ENCODE peak calls at places on chromosomes 2 and 18, in five cellular contexts. L is GM06990, T is foreskin fibroblast, D is MM.1S, G is transverse colon. H is an unnamed sample.
A peak's percentile ranks its signal among the peaks of the same experiment; 100 is the strongest.

GRCh38 chr18:47644896-47645295 is 285.6 kb downstream of the SMAD2 start:
- DNase-seq in D (no peak), L (no peak), T (no peak), G (no peak), H (no peak)

GRCh38 chr2:226777611-226778010 is 22.0 kb downstream of the IRS1 start:
- DNase-seq in L (no peak), G (no peak), D (no peak), T (no peak), H (no peak)

GRCh38 chr2:219210572-219211362 is 4.2 kb downstream of the ZFAND2B start:
- DNase-seq in L (no peak), G (no peak), T (no peak), D (no peak), H (no peak)

GRCh38 chr2:200454839-200455801 is 54.7 kb downstream of the KCTD18 start:
- DNase-seq in T (peak; percentile 53), D (peak; percentile 55), G (no peak), L (peak; percentile 42), H (no peak)

GRCh38 chr18:67463829-67464228 is 52.7 kb downstream of the DSEL start:
- DNase-seq in L (no peak), D (no peak), T (no peak), G (no peak), H (no peak)

GRCh38 chr2:191187105-191187829 is 36.5 kb upstream of the STAT4 start:
- DNase-seq in G (no peak), T (no peak), D (no peak), L (no peak), H (no peak)

GRCh38 chr2:127673304-127674069 is 1.8 kb downstream of the LIMS2 start:
- DNase-seq in L (no peak), D (no peak), G (no peak), T (no peak), H (peak; percentile 60)

GRCh38 chr2:39568561-39569006 is 97.1 kb upstream of the TMEM178A start:
- DNase-seq in T (peak; percentile 65), G (no peak), D (no peak), L (no peak), H (no peak)

GRCh38 chr2:69465513-69466456 is 28.6 kb upstream of the NFU1 start:
- DNase-seq in L (no peak), D (no peak), G (no peak), T (no peak), H (peak; percentile 67)

GRCh38 chr2:65364054-65364651 is 68.2 kb downstream of the SPRED2 start:
- DNase-seq in G (no peak), D (no peak), L (no peak), T (no peak), H (no peak)

GRCh38 chr2:190996338-190996946 is 17.5 kb downstream of the STAT1 start:
- DNase-seq in T (no peak), L (no peak), G (no peak), D (peak; percentile 54), H (no peak)

GRCh38 chr2:204177977-204178522 is 241.5 kb downstream of the ICOS start:
- DNase-seq in D (peak; percentile 45), T (no peak), G (peak; percentile 57), L (no peak), H (peak; percentile 61)

GRCh38 chr2:205375453-205375852 is 306.8 kb upstream of the NRP2 start:
- DNase-seq in D (no peak), T (no peak), G (no peak), L (no peak), H (no peak)

GRCh38 chr2:85259101-85259590 is 68.6 kb downstream of the TGOLN2 start:
- DNase-seq in T (no peak), G (no peak), L (no peak), D (no peak), H (no peak)

GRCh38 chr2:176817061-176817565 is 395.5 kb upstream of the HNRNPA3 start:
- DNase-seq in D (no peak), G (no peak), L (no peak), T (no peak), H (no peak)

GRCh38 chr2:141201161-141201560 is 929.7 kb downstream of the LRP1B start:
- DNase-seq in T (no peak), L (no peak), D (no peak), G (no peak), H (no peak)

GRCh38 chr2:44928660-44929471 is 12.6 kb upstream of the SIX3 start:
- DNase-seq in L (no peak), G (no peak), D (no peak), T (no peak), H (no peak)

GRCh38 chr2:44932079-44932478 is 9.4 kb upstream of the SIX3 start:
- DNase-seq in L (no peak), G (no peak), D (no peak), T (no peak), H (no peak)

GRCh38 chr2:44929680-44930273 is 11.7 kb upstream of the SIX3 start:
- DNase-seq in G (no peak), L (no peak), D (no peak), T (no peak), H (no peak)

GRCh38 chr2:44931177-44931795 is 10.2 kb upstream of the SIX3 start:
- DNase-seq in D (no peak), L (no peak), G (no peak), T (no peak), H (no peak)

DNA sequence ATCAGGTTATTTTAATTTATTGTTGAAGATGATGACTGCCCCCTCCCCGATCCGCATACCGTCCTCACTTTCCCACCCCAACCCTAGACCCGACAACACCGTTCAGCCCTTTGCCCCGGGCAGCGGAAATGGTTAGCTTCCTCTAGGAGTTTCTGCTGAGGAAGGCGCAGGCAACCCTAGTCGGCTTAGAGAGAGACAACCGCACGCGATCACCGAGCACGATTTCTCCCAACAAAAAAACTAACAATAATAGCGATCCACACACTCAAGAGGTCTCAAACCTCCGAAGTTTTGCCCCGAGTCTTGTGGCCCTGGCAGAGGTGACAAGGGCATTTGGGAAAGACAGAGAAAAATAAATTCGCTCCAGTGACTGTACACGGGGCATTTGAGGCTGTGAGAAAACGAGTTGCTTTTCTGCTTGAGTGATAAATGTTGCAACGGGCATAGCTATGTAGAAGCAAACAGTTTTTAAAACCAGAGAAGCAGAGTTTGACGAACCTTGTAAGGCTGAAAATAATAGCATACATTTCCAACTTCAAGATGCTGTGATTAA is 11.2 kb upstream of the SIX3 start:
- DNase-seq in T (no peak), D (no peak), L (no peak), G (no peak), H (no peak)
- H3K4me3 ChIP-seq in T (no peak overlapping the region), D (peak overlapping the region; percentile 6), L (peak overlapping the region; percentile 22), G (no peak overlapping the region), H (no peak overlapping the region)

DNA sequence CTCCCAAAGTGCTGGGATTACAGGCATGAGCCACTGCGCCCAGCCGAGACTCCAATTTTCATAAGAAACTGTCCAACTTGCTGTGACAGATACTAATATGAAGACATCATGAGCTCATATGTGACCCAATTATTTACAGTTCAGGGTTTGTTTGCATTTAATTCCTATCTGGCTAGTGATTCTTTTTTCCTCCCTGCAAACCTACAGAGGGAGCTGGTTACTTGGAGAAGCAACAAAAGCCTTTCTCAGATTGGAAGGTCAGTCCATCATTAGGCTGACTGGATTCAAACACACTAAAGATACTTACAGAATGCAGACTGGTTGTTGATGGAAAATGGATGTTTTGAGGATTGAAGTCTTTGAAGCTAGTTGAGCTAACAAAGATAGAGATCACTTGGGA is 176.4 kb downstream of the ANKRD44 start:
- DNase-seq in G (no peak), T (no peak), L (no peak), D (no peak), H (no peak)
- TF ChIP-seq CTCF in G (no peak), T (no peak), L (no peak), D (no peak), H (no peak)

GRCh38 chr2:60515751-60516226 is 37.7 kb downstream of the BCL11A start:
- DNase-seq in L (peak; percentile 82), T (peak; percentile 61), D (no peak), G (no peak), H (no peak)

GRCh38 chr2:60518567-60518966 is 34.9 kb downstream of the BCL11A start:
- DNase-seq in D (no peak), G (no peak), L (no peak), T (no peak), H (no peak)

GRCh38 chr2:60517441-60517840 is 36.0 kb downstream of the BCL11A start:
- DNase-seq in D (no peak), L (no peak), G (no peak), T (no peak), H (no peak)

GRCh38 chr2:60516383-60516811 is 37.1 kb downstream of the BCL11A start:
- DNase-seq in L (no peak), G (no peak), T (peak; percentile 56), D (no peak), H (no peak)

DNA sequence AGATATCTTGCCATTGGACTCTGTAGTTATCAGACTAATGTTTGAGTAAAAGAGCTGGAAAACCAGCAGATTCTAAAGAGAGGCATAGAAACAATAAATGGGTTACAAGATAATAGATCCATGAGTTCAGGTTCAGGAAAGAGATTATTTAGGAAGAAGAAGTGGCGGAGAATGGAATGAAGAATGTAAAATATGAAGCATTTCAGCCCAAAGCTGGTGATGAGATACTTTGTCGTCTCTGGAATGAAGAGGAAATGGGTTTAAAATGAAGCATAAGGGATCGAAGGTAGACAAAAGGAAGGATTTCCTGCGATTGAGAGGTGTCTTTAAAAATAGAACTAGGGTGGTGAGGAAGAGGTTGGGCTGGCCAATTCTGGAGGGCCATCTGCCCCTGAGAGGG is 36.6 kb downstream of the BCL11A start:
- DNase-seq in D (no peak), L (no peak), T (no peak), G (no peak), H (no peak)
- H3K4me3 ChIP-seq in D (no peak overlapping the region), L (no peak overlapping the region), T (no peak overlapping the region), G (no peak overlapping the region), H (no peak overlapping the region)

DNA sequence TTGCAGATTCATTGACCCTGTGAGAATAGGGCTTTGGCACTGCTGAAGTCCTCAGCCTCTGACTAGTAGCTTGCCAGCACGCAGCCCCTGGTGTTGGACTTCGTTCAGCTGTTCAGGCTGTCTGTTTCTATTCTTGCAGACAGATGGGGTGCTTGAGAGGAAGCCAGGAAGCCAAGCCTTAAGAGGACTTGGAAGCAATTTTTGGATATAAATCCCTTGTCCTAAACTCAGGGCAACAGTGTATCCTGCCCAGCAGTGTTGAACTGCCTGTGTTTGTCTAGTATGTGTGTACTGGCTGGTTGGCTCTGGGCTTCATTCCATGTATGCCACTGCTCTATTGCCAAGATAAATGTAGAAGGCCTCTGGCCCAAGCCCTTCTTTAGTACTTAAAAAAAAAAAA is 108.6 kb downstream of the COMMD1 start:
- DNase-seq in D (no peak), L (no peak), T (peak; percentile 57), G (peak; percentile 48), H (peak; percentile 34)
- TF ChIP-seq CTCF in D (no peak), L (no peak), T (peak; percentile 26), G (peak; percentile 15), H (peak; percentile 30)

GRCh38 chr2:121902171-121902591 is 146.7 kb downstream of the TSN start:
- DNase-seq in L (no peak), G (no peak), D (no peak), T (no peak), H (no peak)
- H3K4me3 ChIP-seq in L (peak overlapping the region; percentile 51), G (no peak overlapping the region), D (no peak overlapping the region), T (no peak overlapping the region), H (no peak overlapping the region)

GRCh38 chr2:6866239-6866745 is 585 bp upstream of the CMPK2 start:
- DNase-seq in D (peak; percentile 43), L (no peak), G (peak; percentile 42), T (no peak), H (no peak)
- TF ChIP-seq CTCF in D (peak; percentile 68), L (peak; percentile 47), G (no peak), T (peak; percentile 43), H (peak; percentile 34)

H was measured in psoas muscle.